ENCODE peak calls at places on chromosomes 12 and 14, in ten cellular contexts. C is Calu3; D is activated T-cell treated with anti-CD3 and anti-CD28 coated beads, Interleukin-2, amount 50 U/mL, for 72 hours; G is astrocyte of the cerebellum; Z is GM19239; U is stimulated activated CD4-positive, alpha-beta T cell treated with anti-CD3 and anti-CD28 coated beads, TNF-alpha, amount 100 ng/mL, for 4 hours; H is Panc1; Q is NCI-H2081; L is ELR; P is kidney epithelial cell. X is an unnamed sample.

GRCh38 chr14:29320261-29320660 is 553.7 kb downstream of the FOXG1 start:
- DNase-seq in H (no peak), P (no peak), L (peak), Q (no peak), Z (no peak), C (no peak), D (no peak), G (peak), U (no peak), X (no peak)

GRCh38 chr12:17215754-17216153 is 609.8 kb upstream of the LMO3 start:
- DNase-seq in P (no peak), G (no peak), L (peak), Q (no peak), D (no peak), H (no peak), U (no peak), Z (no peak), C (peak), X (no peak)

GRCh38 chr14:96090441-96091148 is 51.4 kb downstream of the C14orf132 start:
- DNase-seq in H (no peak), L (no peak), G (peak), C (no peak), P (no peak), D (no peak), Q (peak), Z (no peak), U (no peak), X (no peak)

GRCh38 chr12:82858534-82858917 is 171.8 kb downstream of the TMTC2 start:
- DNase-seq in Q (no peak), D (no peak), G (no peak), U (no peak), Z (no peak), P (no peak), L (no peak), C (no peak), H (no peak), X (no peak)

GRCh38 chr12:7154042-7154441 is 23.9 kb downstream of the CLSTN3 start:
- DNase-seq in C (no peak), U (no peak), Z (no peak), G (no peak), H (no peak), P (no peak), L (no peak), Q (no peak), D (no peak), X (no peak)

GRCh38 chr12:120804428-120804827 is 78.8 kb downstream of the ACADS start:
- DNase-seq in L (no peak), D (no peak), C (no peak), H (no peak), P (no peak), Q (no peak), G (no peak), Z (no peak), U (no peak), X (no peak)

GRCh38 chr12:117031843-117032592 is 67.2 kb downstream of the TESC start:
- DNase-seq in C (no peak), H (no peak), Q (no peak), U (no peak), L (no peak), D (no peak), Z (no peak), P (no peak), G (no peak), X (no peak)

GRCh38 chr12:57713209-57713608 is 19.3 kb downstream of the OS9 start:
- DNase-seq in Q (no peak), G (no peak), L (no peak), C (no peak), P (no peak), Z (no peak), U (no peak), H (no peak), D (no peak), X (no peak)

GRCh38 chr14:22766457-22767322 is at the start of gene OXA1L:
- DNase-seq in Z (peak), P (peak), H (peak), C (peak), Q (peak), L (peak), U (peak), G (peak), D (peak), X (peak)

GRCh38 chr14:20978687-20979086 is 11.1 kb upstream of the METTL17 start:
- DNase-seq in Q (no peak), U (no peak), Z (no peak), P (no peak), C (no peak), H (no peak), G (no peak), L (no peak), D (no peak), X (no peak)

GRCh38 chr14:61528591-61529021 is 166.7 kb upstream of the HIF1A start:
- DNase-seq in C (no peak), G (no peak), D (peak), P (peak), Z (no peak), L (peak), U (no peak), H (no peak), Q (no peak), X (no peak)

GRCh38 chr14:94769413-94770250 is at the start of gene GSC:
- DNase-seq in H (no peak), U (no peak), Q (no peak), C (peak), L (peak), D (peak), G (peak), P (no peak), Z (no peak), X (peak)

GRCh38 chr12:23174917-23175316 is 549.9 kb downstream of the ETNK1 start:
- DNase-seq in C (no peak), L (no peak), H (no peak), U (no peak), Q (no peak), D (no peak), P (no peak), Z (no peak), G (no peak), X (no peak)

GRCh38 chr14:73700325-73700724 is 13.9 kb downstream of the PNMA1 start:
- DNase-seq in H (no peak), P (no peak), G (no peak), C (no peak), Z (no peak), U (no peak), D (no peak), Q (no peak), L (no peak), X (no peak)

GRCh38 chr12:72546106-72546505 is 273.9 kb downstream of the TRHDE start:
- DNase-seq in Q (no peak), P (no peak), D (no peak), U (no peak), L (peak), Z (no peak), C (no peak), H (no peak), G (peak), X (no peak)

GRCh38 chr12:125262866-125263265 is 197.6 kb downstream of the AACS start:
- DNase-seq in U (no peak), D (no peak), C (no peak), Z (no peak), P (no peak), Q (no peak), G (no peak), H (no peak), L (no peak), X (no peak)

GRCh38 chr12:122412851-122413433 is 9.5 kb downstream of the CLIP1 start:
- DNase-seq in H (no peak), G (no peak), P (no peak), D (no peak), C (no peak), Z (no peak), L (no peak), U (no peak), Q (no peak), X (no peak)

GRCh38 chr12:24881227-24881626 is 67.7 kb downstream of the BCAT1 start:
- DNase-seq in L (no peak), H (no peak), C (no peak), D (no peak), G (no peak), Q (no peak), Z (no peak), P (peak), U (no peak), X (no peak)

GRCh38 chr12:67002711-67003110 is 266.4 kb upstream of the CAND1 start:
- DNase-seq in Z (no peak), C (peak), G (no peak), U (no peak), P (peak), H (no peak), D (no peak), L (no peak), Q (no peak), X (no peak)

GRCh38 chr12:51773145-51773869 is 75.2 kb downstream of the FIGNL2 start:
- DNase-seq in Z (no peak), C (no peak), G (peak), U (no peak), H (no peak), D (no peak), Q (no peak), P (peak), L (peak), X (no peak)

GRCh38 chr14:103995876-103996275 is 53.5 kb upstream of the RD3L start:
- DNase-seq in P (no peak), H (no peak), L (no peak), U (no peak), D (no peak), G (no peak), Q (no peak), Z (no peak), C (no peak), X (no peak)

GRCh38 chr14:92690171-92691011 is 58.0 kb downstream of the LGMN start:
- DNase-seq in C (peak), D (no peak), G (peak), P (no peak), Z (no peak), Q (peak), H (no peak), U (no peak), L (peak), X (peak)

GRCh38 chr14:102888748-102889147 is 33.7 kb upstream of the AMN start:
- DNase-seq in L (no peak), U (no peak), P (no peak), H (no peak), G (no peak), Q (no peak), D (no peak), Z (no peak), C (no peak), X (no peak)

GRCh38 chr12:50525422-50525821 is 20.6 kb downstream of the DIP2B start:
- DNase-seq in Q (no peak), G (no peak), P (no peak), L (no peak), C (no peak), U (no peak), H (no peak), Z (no peak), D (no peak), X (no peak)

GRCh38 chr12:96719671-96720362 is 187.2 kb upstream of the NEDD1 start:
- DNase-seq in Q (no peak), G (no peak), Z (peak), D (peak), U (no peak), L (peak), P (no peak), H (no peak), C (peak), X (no peak)

GRCh38 chr12:52091869-52092268 is 12.4 kb downstream of the SMIM41 start:
- DNase-seq in P (no peak), G (no peak), C (no peak), Q (no peak), H (no peak), U (no peak), D (no peak), L (no peak), Z (no peak), X (no peak)

GRCh38 chr12:11623382-11623781 is 26.1 kb upstream of the ETV6 start:
- DNase-seq in U (no peak), D (no peak), C (no peak), Z (no peak), G (no peak), L (no peak), P (no peak), H (no peak), Q (no peak), X (no peak)

GRCh38 chr12:48795550-48796455 is 6.9 kb upstream of the ADCY6 start:
- DNase-seq in Z (peak), U (no peak), C (peak), G (peak), P (no peak), H (peak), D (peak), L (peak), Q (peak), X (peak)

GRCh38 chr12:50017047-50017446 is 8.2 kb downstream of the RACGAP1 start:
- DNase-seq in U (no peak), Z (no peak), Q (no peak), H (no peak), D (no peak), C (no peak), P (no peak), L (peak), G (peak), X (no peak)

GRCh38 chr12:126385785-126386184 is 1320.5 kb downstream of the AACS start:
- DNase-seq in G (no peak), C (no peak), P (no peak), D (no peak), Z (no peak), U (no peak), L (no peak), H (no peak), Q (no peak), X (no peak)

GRCh38 chr14:104361921-104362681 is 217.5 kb upstream of the C14orf180 start:
- DNase-seq in C (no peak), D (no peak), Z (no peak), U (no peak), L (no peak), Q (no peak), G (no peak), P (no peak), H (no peak), X (no peak)

GRCh38 chr14:80605536-80605935 is 336.0 kb downstream of the CEP128 start:
- DNase-seq in L (no peak), G (no peak), Q (no peak), C (no peak), D (no peak), H (no peak), Z (no peak), P (no peak), U (no peak), X (no peak)

GRCh38 chr14:91048676-91049075 is 11.8 kb downstream of the RPS6KA5 start:
- DNase-seq in C (no peak), D (no peak), G (no peak), Q (no peak), U (no peak), Z (no peak), H (no peak), P (no peak), L (no peak), X (no peak)

GRCh38 chr12:51023625-51024395 is 2.4 kb downstream of the SLC11A2 start:
- DNase-seq in G (no peak), H (no peak), Q (no peak), D (no peak), L (no peak), P (no peak), U (no peak), Z (no peak), C (no peak), X (no peak)

GRCh38 chr12:116370004-116370404 is 92.5 kb upstream of the MED13L start:
- DNase-seq in L (peak), U (no peak), D (no peak), G (no peak), Z (no peak), P (no peak), Q (no peak), C (no peak), H (no peak), X (no peak)

GRCh38 chr14:27049611-27050172 is 451.9 kb upstream of the NOVA1 start:
- DNase-seq in L (no peak), C (no peak), H (no peak), U (no peak), P (no peak), Q (peak), Z (no peak), G (no peak), D (no peak), X (no peak)

GRCh38 chr12:4193821-4194220 is 79.7 kb upstream of the CCND2 start:
- DNase-seq in P (no peak), D (no peak), C (no peak), G (no peak), U (no peak), Z (no peak), Q (no peak), L (no peak), H (no peak), X (no peak)